ENCODE peak calls at places on chromosomes 7 and 10, in ten cellular contexts. H is cardiac muscle cell; K is left ventricle myocardium inferior; P is suprapubic skin; U is CD4-positive, alpha-beta T cell; X is tibial artery; G is CD4-positive, CD25-positive, alpha-beta regulatory T cell; N is Peyer's patch; A is heart left ventricle; Q is mammary epithelial cell. F is an unnamed sample.

GRCh38 chr7:70710011-70710480 is 421.9 kb upstream of the GALNT17 start:
- DNase-seq in H (no peak), K (no peak), P (no peak), U (no peak), X (no peak), G (no peak), N (no peak), A (no peak), Q (peak), F (peak)

GRCh38 chr7:37510043-37510634 is 61.5 kb upstream of the ELMO1 start:
- DNase-seq in H (peak), K (no peak), P (no peak), U (no peak), X (no peak), G (peak), N (no peak), A (no peak), Q (no peak), F (no peak)

GRCh38 chr7:874036-874749 is 2.2 kb upstream of the GET4 start:
- DNase-seq in H (peak), K (no peak), P (no peak), U (no peak), X (no peak), G (no peak), N (no peak), A (peak), Q (no peak), F (no peak)

GRCh38 chr10:106935978-106936451 is 228.5 kb downstream of the SORCS1 start:
- DNase-seq in H (no peak), K (no peak), P (no peak), U (no peak), X (no peak), G (no peak), N (no peak), A (no peak), Q (no peak), F (no peak)

GRCh38 chr7:106283831-106284515 is 810 bp downstream of the NAMPT start:
- DNase-seq in H (peak), K (peak), P (peak), U (peak), X (peak), G (peak), N (peak), A (peak), Q (peak), F (no peak)

GRCh38 chr10:101611506-101611905 is 23.4 kb downstream of the DPCD start:
- DNase-seq in H (no peak), K (no peak), P (no peak), U (no peak), X (no peak), G (peak), N (no peak), A (no peak), Q (no peak), F (no peak)

GRCh38 chr7:128242661-128243060 is 1.6 kb downstream of the LEP start:
- DNase-seq in H (no peak), K (no peak), P (no peak), U (no peak), X (no peak), G (no peak), N (no peak), A (no peak), Q (no peak), F (no peak)

GRCh38 chr10:126235091-126235978 is 152.9 kb downstream of the ADAM12 start:
- DNase-seq in H (no peak), K (no peak), P (no peak), U (no peak), X (no peak), G (no peak), N (no peak), A (no peak), Q (no peak), F (no peak)

GRCh38 chr7:15839415-15840100 is 153.1 kb upstream of the MEOX2 start:
- DNase-seq in H (peak), K (peak), P (peak), U (no peak), X (peak), G (no peak), N (no peak), A (peak), Q (no peak), F (no peak)

DNA sequence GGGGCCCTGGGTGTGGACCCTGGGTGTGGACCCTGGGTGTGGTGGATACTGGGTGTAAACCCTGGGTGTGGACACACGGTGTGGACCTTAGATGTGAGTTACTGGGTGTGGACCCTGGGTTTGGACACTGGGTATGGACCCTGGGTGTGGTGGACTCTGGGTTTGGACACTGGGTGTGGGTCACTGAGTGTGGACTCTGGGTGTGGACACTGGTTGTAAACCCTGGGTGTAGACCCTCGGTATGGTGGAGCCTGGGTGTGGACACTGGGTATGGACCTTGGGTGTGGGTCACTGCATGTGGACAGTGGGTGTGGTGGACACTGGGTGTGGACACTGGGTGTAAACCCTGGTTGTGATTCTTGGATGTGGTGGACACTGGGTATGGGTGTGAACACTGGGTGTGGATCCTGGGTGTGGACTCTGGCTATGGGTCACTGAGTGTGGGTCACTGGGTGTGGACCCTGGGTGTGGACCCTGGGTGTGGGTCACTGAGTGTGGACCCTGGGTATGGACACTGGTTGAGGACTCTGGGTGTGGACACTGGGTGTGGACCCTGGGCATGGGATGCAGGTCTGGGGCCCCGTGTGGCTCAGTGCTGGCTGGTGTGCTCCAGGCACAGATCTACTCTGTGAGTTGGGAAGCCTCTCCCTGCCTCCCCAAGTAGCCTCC is 356.2 kb downstream of the GLRX3 start:
- DNase-seq in H (no peak), K (no peak), P (peak), U (no peak), X (no peak), G (no peak), N (peak), A (no peak), Q (no peak), F (no peak)
- H3K27ac ChIP-seq in H (no peak), K (no peak), P (no peak), U (no peak), X (no peak), G (no peak), N (no peak), A (no peak), Q (no peak), F (no peak)

GRCh38 chr10:125076121-125076825 is 84.1 kb downstream of the CTBP2 start:
- DNase-seq in H (no peak), K (no peak), P (peak), U (no peak), X (no peak), G (no peak), N (no peak), A (no peak), Q (no peak), F (no peak)
- H3K27ac ChIP-seq in H (no peak), K (peak), P (no peak), U (no peak), X (no peak), G (no peak), N (no peak), A (peak), Q (no peak), F (no peak)

GRCh38 chr10:8405551-8405950 is 351.1 kb downstream of the GATA3 start:
- DNase-seq in H (no peak), K (no peak), P (no peak), U (no peak), X (no peak), G (no peak), N (no peak), A (no peak), Q (peak), F (no peak)
- H3K27ac ChIP-seq in H (no peak), K (no peak), P (no peak), U (peak), X (no peak), G (peak), N (no peak), A (no peak), Q (no peak), F (no peak)

GRCh38 chr7:96669812-96670211 is 39.8 kb downstream of the SEM1 start:
- DNase-seq in H (no peak), K (no peak), P (no peak), U (no peak), X (no peak), G (no peak), N (no peak), A (no peak), Q (peak), F (peak)

GRCh38 chr7:96671854-96672253 is 37.8 kb downstream of the SEM1 start:
- DNase-seq in H (no peak), K (no peak), P (no peak), U (no peak), X (no peak), G (no peak), N (no peak), A (no peak), Q (no peak), F (no peak)

GRCh38 chr7:96667026-96667425 is 42.6 kb downstream of the SEM1 start:
- DNase-seq in H (no peak), K (no peak), P (no peak), U (no peak), X (no peak), G (no peak), N (no peak), A (no peak), Q (no peak), F (no peak)

GRCh38 chr7:96674565-96674964 is 35.1 kb downstream of the SEM1 start:
- DNase-seq in H (no peak), K (no peak), P (no peak), U (no peak), X (no peak), G (no peak), N (no peak), A (no peak), Q (no peak), F (no peak)

DNA sequence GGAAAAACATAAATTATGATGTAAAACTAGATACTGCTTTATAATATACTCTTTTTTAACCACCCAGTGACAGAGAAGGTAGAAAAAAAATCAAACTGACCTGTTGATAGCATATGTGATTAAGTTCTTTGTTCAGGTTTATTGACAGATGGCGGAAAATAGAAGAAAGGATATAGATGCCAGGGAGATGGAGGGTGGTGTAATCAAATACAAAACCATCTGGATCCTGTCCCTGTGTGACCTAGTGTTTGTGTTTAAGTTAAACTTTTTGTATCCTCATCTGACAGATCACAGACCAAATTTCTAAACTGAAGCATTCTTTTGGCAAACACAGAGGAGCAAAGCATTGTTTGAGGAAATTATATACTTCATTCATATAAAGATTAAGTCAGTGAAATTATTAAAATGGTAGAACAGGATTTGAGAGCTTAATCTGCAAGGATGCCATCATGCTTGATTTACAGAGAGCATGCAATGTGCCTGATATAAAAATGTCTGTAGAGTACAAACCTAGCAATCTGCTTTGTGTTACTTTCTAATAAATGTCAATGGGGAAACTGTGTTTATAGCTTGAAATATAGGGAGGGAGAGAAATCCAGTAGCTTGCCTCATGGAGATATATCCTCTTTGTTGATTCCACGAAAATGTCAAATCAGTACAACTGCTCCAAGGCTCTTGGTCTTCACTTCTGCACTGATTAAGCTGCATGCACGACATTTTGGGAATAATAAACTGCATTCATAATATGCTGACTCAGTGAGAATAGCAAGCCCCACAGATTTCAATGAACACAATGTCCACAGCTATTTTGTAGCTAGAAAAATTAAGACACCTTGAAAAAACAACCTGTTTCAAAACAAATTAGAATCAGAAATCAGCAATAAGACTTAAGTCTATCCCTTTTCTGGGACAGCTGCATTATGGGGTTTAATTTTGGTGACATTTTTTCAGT is 39.0 kb downstream of the SEM1 start:
- DNase-seq in H (no peak), K (no peak), P (no peak), U (no peak), X (no peak), G (no peak), N (no peak), A (no peak), Q (no peak), F (no peak)
- H3K27ac ChIP-seq in H (no peak), K (no peak), P (no peak), U (no peak), X (no peak), G (no peak), N (no peak), A (no peak), Q (peak), F (no peak)

DNA sequence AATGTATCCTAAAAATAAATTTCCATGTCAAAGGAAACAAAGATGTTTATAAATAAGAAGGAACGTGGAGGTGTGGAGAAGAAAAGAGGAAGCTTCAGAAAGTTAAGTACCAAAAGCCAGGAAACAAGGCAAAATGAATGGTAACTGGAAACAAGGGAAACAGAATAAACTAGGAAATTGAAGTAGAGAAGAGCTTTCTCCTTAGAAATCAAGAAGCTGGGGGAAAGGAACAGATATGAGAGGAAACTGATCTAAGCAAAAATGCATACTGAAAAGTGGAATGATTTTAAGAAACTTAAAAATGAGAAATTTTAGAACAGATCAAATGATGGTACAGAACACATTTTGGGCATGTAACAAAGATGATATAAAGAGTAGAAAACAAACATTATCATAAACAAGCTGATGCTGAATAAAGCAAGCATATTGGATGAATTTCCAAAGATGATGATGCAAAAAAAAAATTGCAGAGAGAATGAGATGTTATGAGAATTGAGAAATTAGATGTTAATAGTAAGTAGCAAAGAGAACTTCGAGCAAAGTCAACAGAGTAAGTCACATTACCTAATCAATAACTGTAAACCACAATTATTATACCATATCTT is 1.9 kb downstream of the BRAF start:
- DNase-seq in H (no peak), K (no peak), P (no peak), U (no peak), X (no peak), G (no peak), N (no peak), A (no peak), Q (no peak), F (no peak)
- H3K27ac ChIP-seq in H (no peak), K (peak), P (no peak), U (no peak), X (peak), G (peak), N (no peak), A (no peak), Q (no peak), F (no peak)